ENCODE peak calls at places on chromosome 3, in eight cellular contexts. M is naive thymus-derived CD8-positive, alpha-beta T cell; A is ureter; W is activated CD4-positive, alpha-beta T cell treated with anti-CD3 and anti-CD28 coated beads, Interleukin-2, amount 50 U/mL, for 1 hour; H is stimulated activated CD4-positive, alpha-beta T cell treated with anti-CD3 and anti-CD28 coated beads, Interleukin-15, amount 100 ng/mL, for 24 hours; J is AG10803; V is neural crest cell; O is neural progenitor cell. P is an unnamed sample.

GRCh38 chr3:45981321-45982038 is 14.1 kb downstream of the FYCO1 start:
- DNase-seq in J (no peak), O (no peak), A (no peak), H (peak), V (no peak), M (no peak), W (no peak), P (no peak)

GRCh38 chr3:134810052-134810435 is 15.0 kb downstream of the EPHB1 start:
- DNase-seq in O (no peak), W (no peak), A (no peak), J (no peak), V (no peak), H (no peak), M (no peak), P (peak)

GRCh38 chr3:54965746-54966145 is 37.9 kb upstream of the LRTM1 start:
- DNase-seq in A (no peak), W (no peak), O (no peak), V (no peak), H (no peak), M (no peak), J (peak), P (no peak)

GRCh38 chr3:128317698-128318231 is 148.9 kb downstream of the DNAJB8 start:
- DNase-seq in O (no peak), M (no peak), V (no peak), W (no peak), A (peak), J (no peak), H (no peak), P (peak)

GRCh38 chr3:182562274-182562673 is 231.0 kb upstream of the ATP11B start:
- DNase-seq in J (no peak), V (no peak), A (no peak), M (no peak), H (no peak), O (no peak), W (no peak), P (no peak)

GRCh38 chr3:154779571-154779970 is 300.5 kb upstream of the MME start:
- DNase-seq in A (no peak), M (no peak), V (no peak), H (no peak), J (peak), O (no peak), W (no peak), P (no peak)

GRCh38 chr3:31102196-31102879 is 207.9 kb upstream of the GADL1 start:
- DNase-seq in V (no peak), O (no peak), H (peak), J (no peak), W (no peak), A (no peak), M (no peak), P (no peak)

GRCh38 chr3:55409802-55410201 is 77.3 kb downstream of the WNT5A start:
- DNase-seq in H (no peak), V (no peak), O (no peak), J (no peak), W (no peak), A (no peak), M (no peak), P (no peak)

GRCh38 chr3:125129512-125129962 is 73.7 kb upstream of the HEG1 start:
- DNase-seq in H (no peak), O (no peak), J (peak), V (no peak), W (no peak), A (no peak), M (no peak), P (no peak)

GRCh38 chr3:179421500-179421899 is 29.8 kb downstream of the GNB4 start:
- DNase-seq in O (peak), H (no peak), A (no peak), J (peak), V (no peak), M (no peak), W (no peak), P (no peak)

GRCh38 chr3:45554001-45554691 is 40.4 kb upstream of the LIMD1 start:
- DNase-seq in H (no peak), W (no peak), V (no peak), A (no peak), M (no peak), J (peak), O (no peak), P (no peak)

GRCh38 chr3:124118397-124118796 is 126.5 kb upstream of the ROPN1 start:
- DNase-seq in O (no peak), M (no peak), H (no peak), W (no peak), V (no peak), A (no peak), J (peak), P (no peak)

GRCh38 chr3:141386611-141387110 is 18.4 kb downstream of the ZBTB38 start:
- DNase-seq in A (no peak), H (no peak), O (no peak), M (no peak), J (peak), W (no peak), V (no peak), P (no peak)

GRCh38 chr3:126050626-126051025 is 33.3 kb downstream of the SLC41A3 start:
- DNase-seq in J (no peak), H (no peak), M (no peak), A (peak), V (no peak), W (no peak), O (no peak), P (no peak)

GRCh38 chr3:76131396-76132153 is 346.2 kb upstream of the ZNF717 start:
- DNase-seq in H (no peak), J (peak), V (no peak), O (no peak), W (no peak), A (no peak), M (no peak), P (no peak)

GRCh38 chr3:45596290-45596791 is 1.8 kb downstream of the LIMD1 start:
- DNase-seq in J (no peak), V (no peak), M (no peak), W (no peak), O (no peak), A (no peak), H (peak), P (no peak)

GRCh38 chr3:126022741-126023359 is 53.9 kb downstream of the ROPN1B start:
- DNase-seq in H (no peak), W (no peak), J (no peak), V (no peak), O (no peak), A (no peak), M (no peak), P (peak)

GRCh38 chr3:139552632-139553335 is 13.2 kb upstream of the RBP1 start:
- DNase-seq in J (no peak), V (no peak), H (no peak), O (no peak), W (no peak), A (no peak), M (no peak), P (no peak)

GRCh38 chr3:73351423-73352071 is 273.2 kb downstream of the PDZRN3 start:
- DNase-seq in V (no peak), W (no peak), A (no peak), M (no peak), O (no peak), J (peak), H (no peak), P (no peak)

GRCh38 chr3:4426782-4427344 is 40.2 kb downstream of the SUMF1 start:
- DNase-seq in M (no peak), J (peak), W (no peak), V (no peak), O (no peak), H (no peak), A (no peak), P (no peak)

GRCh38 chr3:49566312-49566711 is 12.0 kb downstream of the BSN start:
- DNase-seq in J (peak), A (no peak), V (no peak), M (no peak), O (no peak), W (no peak), H (no peak), P (no peak)

GRCh38 chr3:130662407-130663028 is 84.1 kb downstream of the PIK3R4 start:
- DNase-seq in H (no peak), M (no peak), J (peak), A (no peak), W (no peak), O (no peak), V (no peak), P (no peak)

P was measured in H9.